ENCODE peak calls at places on chromosome 11, in six cellular contexts. One of them, this sample, is unnamed.

GRCh38 chr11:36775157-36775556 is 177.1 kb upstream of the RAG2 start:
- DNase-seq in A549: no peak
- DNase-seq in endothelial cell of umbilical vein: no peak
- DNase-seq in HepG2: no peak
- DNase-seq in K562: no peak
- DNase-seq in H1: no peak
- DNase-seq in this sample: no peak

GRCh38 chr11:45025716-45026492 is 75.2 kb upstream of the TP53I11 start:
- DNase-seq in A549: no peak
- DNase-seq in endothelial cell of umbilical vein: peak
- DNase-seq in HepG2: peak
- DNase-seq in K562: no peak
- DNase-seq in H1: no peak
- DNase-seq in this sample: no peak

GRCh38 chr11:110713469-110713776 is 1.2 kb upstream of the ARHGAP20 start:
- DNase-seq in A549: no peak
- DNase-seq in endothelial cell of umbilical vein: no peak
- DNase-seq in HepG2: no peak
- DNase-seq in K562: no peak
- DNase-seq in H1: no peak
- DNase-seq in this sample: no peak

GRCh38 chr11:127492025-127492424 is 491.5 kb upstream of the KIRREL3 start:
- DNase-seq in A549: no peak
- DNase-seq in endothelial cell of umbilical vein: no peak
- DNase-seq in HepG2: no peak
- DNase-seq in K562: no peak
- DNase-seq in H1: no peak
- DNase-seq in this sample: no peak

GRCh38 chr11:66951927-66952337 is 6.3 kb downstream of the PC start:
- DNase-seq in A549: no peak
- DNase-seq in endothelial cell of umbilical vein: peak
- DNase-seq in HepG2: no peak
- DNase-seq in K562: no peak
- DNase-seq in H1: no peak
- DNase-seq in this sample: no peak

GRCh38 chr11:44911031-44911814 is 39.5 kb downstream of the TP53I11 start:
- DNase-seq in A549: peak
- DNase-seq in endothelial cell of umbilical vein: peak
- DNase-seq in HepG2: peak
- DNase-seq in K562: peak
- DNase-seq in H1: peak
- DNase-seq in this sample: peak

GRCh38 chr11:78228467-78228866 is 39.7 kb downstream of the USP35 start:
- DNase-seq in A549: peak
- DNase-seq in endothelial cell of umbilical vein: peak
- DNase-seq in HepG2: peak
- DNase-seq in K562: peak
- DNase-seq in H1: no peak
- DNase-seq in this sample: no peak

GRCh38 chr11:2944953-2945756 is 15.9 kb upstream of the PHLDA2 start:
- DNase-seq in A549: no peak
- DNase-seq in endothelial cell of umbilical vein: peak
- DNase-seq in HepG2: no peak
- DNase-seq in K562: no peak
- DNase-seq in H1: peak
- DNase-seq in this sample: peak

GRCh38 chr11:86688398-86689179 is 16.2 kb upstream of the ME3 start:
- DNase-seq in A549: no peak
- DNase-seq in endothelial cell of umbilical vein: no peak
- DNase-seq in HepG2: no peak
- DNase-seq in K562: no peak
- DNase-seq in H1: no peak
- DNase-seq in this sample: no peak

GRCh38 chr11:59510917-59511589 is at the start of gene OR4D9:
- DNase-seq in A549: no peak
- DNase-seq in endothelial cell of umbilical vein: peak
- DNase-seq in HepG2: no peak
- DNase-seq in K562: no peak
- DNase-seq in H1: no peak
- DNase-seq in this sample: no peak

GRCh38 chr11:82398300-82398815 is 335.3 kb downstream of the FAM181B start:
- DNase-seq in A549: no peak
- DNase-seq in endothelial cell of umbilical vein: no peak
- DNase-seq in HepG2: peak
- DNase-seq in K562: no peak
- DNase-seq in H1: no peak
- DNase-seq in this sample: no peak

GRCh38 chr11:102883132-102883531 is 8.3 kb upstream of the MMP12 start:
- DNase-seq in A549: no peak
- DNase-seq in endothelial cell of umbilical vein: no peak
- DNase-seq in HepG2: no peak
- DNase-seq in K562: no peak
- DNase-seq in H1: no peak
- DNase-seq in this sample: no peak

GRCh38 chr11:57647960-57648776 is 1.5 kb downstream of the YPEL4 start:
- DNase-seq in A549: no peak
- DNase-seq in endothelial cell of umbilical vein: no peak
- DNase-seq in HepG2: no peak
- DNase-seq in K562: peak
- DNase-seq in H1: no peak
- DNase-seq in this sample: no peak

GRCh38 chr11:28231475-28231874 is 123.3 kb downstream of the METTL15 start:
- DNase-seq in A549: no peak
- DNase-seq in endothelial cell of umbilical vein: no peak
- DNase-seq in HepG2: no peak
- DNase-seq in K562: no peak
- DNase-seq in H1: no peak
- DNase-seq in this sample: no peak

GRCh38 chr11:120139316-120140069 is 1.6 kb upstream of the TRIM29 start:
- DNase-seq in A549: no peak
- DNase-seq in endothelial cell of umbilical vein: no peak
- DNase-seq in HepG2: no peak
- DNase-seq in K562: no peak
- DNase-seq in H1: no peak
- DNase-seq in this sample: no peak

GRCh38 chr11:114137054-114137453 is 77.5 kb downstream of the ZBTB16 start:
- DNase-seq in A549: no peak
- DNase-seq in endothelial cell of umbilical vein: no peak
- DNase-seq in HepG2: no peak
- DNase-seq in K562: no peak
- DNase-seq in H1: no peak
- DNase-seq in this sample: no peak

GRCh38 chr11:34065505-34066203 is 14.1 kb downstream of the CAPRIN1 start:
- DNase-seq in A549: no peak
- DNase-seq in endothelial cell of umbilical vein: peak
- DNase-seq in HepG2: no peak
- DNase-seq in K562: no peak
- DNase-seq in H1: no peak
- DNase-seq in this sample: peak

GRCh38 chr11:118705111-118705741 is 25.8 kb upstream of the TREH start:
- DNase-seq in A549: no peak
- DNase-seq in endothelial cell of umbilical vein: no peak
- DNase-seq in HepG2: no peak
- DNase-seq in K562: no peak
- DNase-seq in H1: no peak
- DNase-seq in this sample: no peak

GRCh38 chr11:86577663-86578636 is 94.5 kb downstream of the ME3 start:
- DNase-seq in A549: peak
- DNase-seq in endothelial cell of umbilical vein: peak
- DNase-seq in HepG2: peak
- DNase-seq in K562: no peak
- DNase-seq in H1: no peak
- DNase-seq in this sample: no peak

GRCh38 chr11:61106296-61106695 is 4.0 kb downstream of the CD5 start:
- DNase-seq in A549: no peak
- DNase-seq in endothelial cell of umbilical vein: no peak
- DNase-seq in HepG2: no peak
- DNase-seq in K562: no peak
- DNase-seq in H1: no peak
- DNase-seq in this sample: no peak

GRCh38 chr11:72755794-72756285 is 3.6 kb upstream of the ARAP1 start:
- DNase-seq in A549: no peak
- DNase-seq in endothelial cell of umbilical vein: no peak
- DNase-seq in HepG2: no peak
- DNase-seq in K562: no peak
- DNase-seq in H1: no peak
- DNase-seq in this sample: no peak

GRCh38 chr11:57131080-57131790 is 50.5 kb upstream of the LRRC55 start:
- DNase-seq in A549: no peak
- DNase-seq in endothelial cell of umbilical vein: peak
- DNase-seq in HepG2: peak
- DNase-seq in K562: peak
- DNase-seq in H1: peak
- DNase-seq in this sample: peak

GRCh38 chr11:121038642-121039409 is 14.9 kb downstream of the TBCEL start:
- DNase-seq in A549: no peak
- DNase-seq in endothelial cell of umbilical vein: no peak
- DNase-seq in HepG2: peak
- DNase-seq in K562: no peak
- DNase-seq in H1: no peak
- DNase-seq in this sample: no peak

DNA sequence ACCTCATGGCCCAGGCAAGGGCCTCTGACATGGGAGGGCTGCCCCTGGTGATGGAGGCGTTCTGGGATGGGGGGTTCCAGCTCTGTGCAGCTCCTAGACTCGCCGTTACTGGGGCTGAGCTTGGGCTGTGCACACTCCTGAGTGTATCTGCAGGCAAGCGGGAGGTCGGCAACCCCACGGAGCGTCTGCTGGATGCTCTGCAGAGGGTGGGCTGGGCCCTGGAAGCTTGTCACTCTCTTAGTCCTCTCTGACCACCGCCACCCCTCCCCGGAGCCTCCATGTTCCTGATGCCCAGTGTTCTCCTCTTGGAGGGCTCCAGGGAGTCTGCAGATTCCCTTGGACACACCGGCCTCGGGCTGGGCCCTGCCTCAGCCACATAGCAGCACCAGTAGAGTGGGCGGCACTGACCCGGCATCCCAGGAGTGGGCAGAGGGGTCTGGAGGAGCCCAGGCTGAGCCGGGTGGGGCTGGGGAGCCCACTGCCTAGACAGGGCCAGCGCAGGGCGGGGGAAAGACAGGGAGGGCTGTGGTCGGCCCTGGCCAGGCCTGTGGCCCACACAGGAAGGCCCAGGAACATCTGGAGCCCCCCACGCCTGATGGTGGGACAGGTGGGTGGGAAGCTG is 20.6 kb upstream of the MUC5B start:
- DNase-seq in A549: no peak
- DNase-seq in endothelial cell of umbilical vein: no peak
- DNase-seq in HepG2: no peak
- DNase-seq in K562: no peak
- DNase-seq in H1: no peak
- DNase-seq in this sample: peak
- TF ChIP-seq JUN in A549: no peak
- TF ChIP-seq JUN in endothelial cell of umbilical vein: no peak
- TF ChIP-seq JUN in HepG2: no peak
- TF ChIP-seq JUN in K562: no peak
- TF ChIP-seq JUN in H1: no peak
- TF ChIP-seq JUN in this sample: no peak

GRCh38 chr11:109018639-109019038 is 353.8 kb downstream of the DDX10 start:
- DNase-seq in A549: no peak
- DNase-seq in endothelial cell of umbilical vein: no peak
- DNase-seq in HepG2: no peak
- DNase-seq in K562: no peak
- DNase-seq in H1: no peak
- DNase-seq in this sample: no peak

GRCh38 chr11:109016724-109017123 is 351.9 kb downstream of the DDX10 start:
- DNase-seq in A549: no peak
- DNase-seq in endothelial cell of umbilical vein: no peak
- DNase-seq in HepG2: no peak
- DNase-seq in K562: no peak
- DNase-seq in H1: no peak
- DNase-seq in this sample: no peak

GRCh38 chr11:109017489-109017888 is 352.6 kb downstream of the DDX10 start:
- DNase-seq in A549: no peak
- DNase-seq in endothelial cell of umbilical vein: no peak
- DNase-seq in HepG2: no peak
- DNase-seq in K562: no peak
- DNase-seq in H1: no peak
- DNase-seq in this sample: no peak

GRCh38 chr11:109023029-109023428 is 358.2 kb downstream of the DDX10 start:
- DNase-seq in A549: no peak
- DNase-seq in endothelial cell of umbilical vein: no peak
- DNase-seq in HepG2: no peak
- DNase-seq in K562: no peak
- DNase-seq in H1: no peak
- DNase-seq in this sample: no peak

GRCh38 chr11:109019342-109019936 is 354.6 kb downstream of the DDX10 start:
- DNase-seq in A549: no peak
- DNase-seq in endothelial cell of umbilical vein: no peak
- DNase-seq in HepG2: no peak
- DNase-seq in K562: no peak
- DNase-seq in H1: no peak
- DNase-seq in this sample: no peak
- TF ChIP-seq JUN in A549: no peak
- TF ChIP-seq JUN in endothelial cell of umbilical vein: no peak
- TF ChIP-seq JUN in HepG2: no peak
- TF ChIP-seq JUN in K562: no peak
- TF ChIP-seq JUN in H1: no peak
- TF ChIP-seq JUN in this sample: no peak

DNA sequence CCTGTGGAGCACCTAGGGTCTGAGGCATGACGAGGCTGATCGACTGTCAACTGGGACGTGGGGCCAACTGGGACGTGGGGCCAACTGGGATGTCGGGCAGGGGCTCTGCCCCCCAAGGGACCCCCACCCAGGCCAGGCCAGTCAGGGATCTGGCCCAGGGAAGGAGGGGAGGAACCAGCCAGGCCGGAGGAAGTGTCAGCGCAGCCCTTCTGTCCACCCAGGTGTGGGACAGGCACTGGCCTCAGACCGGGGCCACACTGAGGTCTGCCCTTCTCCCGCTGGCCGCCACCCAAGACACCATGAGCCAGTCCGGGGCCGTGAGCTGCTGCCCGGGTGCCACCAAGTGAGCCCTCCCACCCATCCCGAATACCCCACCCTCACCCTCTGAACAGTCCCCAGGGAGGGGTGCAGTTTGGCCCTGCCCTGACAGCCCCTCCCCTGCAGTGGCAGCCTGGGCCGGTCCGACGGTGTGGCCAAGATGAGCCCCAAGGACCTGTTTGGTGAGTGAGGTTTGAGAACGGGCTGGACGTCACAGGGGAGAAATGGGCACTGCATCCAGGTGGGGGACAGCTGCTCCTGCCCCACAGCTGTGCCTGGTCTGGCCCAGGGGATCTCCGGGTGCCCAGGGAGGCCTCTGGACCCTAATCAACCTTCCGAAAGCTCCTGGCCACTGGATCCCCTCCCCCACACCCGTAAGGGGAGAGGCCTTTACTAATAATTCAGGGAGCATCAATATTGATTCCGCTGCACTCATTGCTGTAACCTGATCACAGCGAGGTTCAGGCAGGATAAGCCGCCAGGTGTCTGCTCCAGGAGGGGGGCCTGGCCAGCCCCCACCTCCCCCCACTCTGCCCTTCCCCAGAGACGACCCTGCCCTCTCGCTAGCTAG is 3.3 kb downstream of the EPS8L2 start:
- DNase-seq in A549: no peak
- DNase-seq in endothelial cell of umbilical vein: no peak
- DNase-seq in HepG2: no peak
- DNase-seq in K562: no peak
- DNase-seq in H1: no peak
- DNase-seq in this sample: no peak
- TF ChIP-seq JUN in A549: no peak
- TF ChIP-seq JUN in endothelial cell of umbilical vein: no peak
- TF ChIP-seq JUN in HepG2: no peak
- TF ChIP-seq JUN in K562: no peak
- TF ChIP-seq JUN in H1: no peak
- TF ChIP-seq JUN in this sample: no peak

GRCh38 chr11:75562048-75562835 is at the start of gene SERPINH1:
- DNase-seq in A549: peak
- DNase-seq in endothelial cell of umbilical vein: peak
- DNase-seq in HepG2: peak
- DNase-seq in K562: peak
- DNase-seq in H1: no peak
- DNase-seq in this sample: peak
- TF ChIP-seq JUN in A549: peak
- TF ChIP-seq JUN in endothelial cell of umbilical vein: no peak
- TF ChIP-seq JUN in HepG2: no peak
- TF ChIP-seq JUN in K562: no peak
- TF ChIP-seq JUN in H1: no peak
- TF ChIP-seq JUN in this sample: no peak

This sample was measured in WTC11.